ENCODE peak calls at places on chromosomes 3 and 15, in six cellular contexts. E, N, D, Z, C and B are unnamed samples.

GRCh38 chr15:58179741-58180381 is 41.7 kb downstream of the AQP9 start:
- DNase-seq in E (no peak), N (no peak), D (no peak), Z (no peak), C (peak; percentile 91), B (peak; percentile 87)

GRCh38 chr3:126685041-126685440 is 19.0 kb upstream of the CHCHD6 start:
- DNase-seq in E (no peak), N (no peak), D (no peak), Z (peak; percentile 34), C (no peak), B (no peak)

GRCh38 chr3:28901029-28901428 is 379.8 kb upstream of the RBMS3 start:
- DNase-seq in E (no peak), N (no peak), D (no peak), Z (no peak), C (no peak), B (peak; percentile 50)

GRCh38 chr3:30649572-30650310 is 43.3 kb downstream of the TGFBR2 start:
- DNase-seq in E (no peak), N (peak; percentile 74), D (no peak), Z (no peak), C (no peak), B (no peak)

GRCh38 chr3:140537075-140537474 is 140.8 kb upstream of the TRIM42 start:
- DNase-seq in E (no peak), N (no peak), D (no peak), Z (no peak), C (no peak), B (no peak)

GRCh38 chr3:40451551-40451950 is 5.6 kb upstream of the RPL14 start:
- DNase-seq in E (no peak), N (no peak), D (no peak), Z (no peak), C (no peak), B (peak; percentile 69)

GRCh38 chr3:150183619-150184425 is 213.1 kb upstream of the PFN2 start:
- DNase-seq in E (peak; percentile 47), N (peak; percentile 80), D (peak; percentile 80), Z (peak; percentile 89), C (peak; percentile 68), B (peak; percentile 70)

GRCh38 chr3:113295463-113295862 is 84.1 kb downstream of the BOC start:
- DNase-seq in E (no peak), N (no peak), D (no peak), Z (no peak), C (no peak), B (no peak)

GRCh38 chr3:126913524-126913923 is 69.4 kb upstream of the PLXNA1 start:
- DNase-seq in E (peak; percentile 44), N (no peak), D (no peak), Z (no peak), C (peak; percentile 53), B (peak; percentile 56)

GRCh38 chr3:129238945-129239705 is 10.3 kb upstream of the COPG1 start:
- DNase-seq in E (no peak), N (no peak), D (no peak), Z (no peak), C (peak; percentile 71), B (peak; percentile 72)

GRCh38 chr15:41926184-41927056 is 32.6 kb upstream of the SPTBN5 start:
- DNase-seq in E (no peak), N (no peak), D (no peak), Z (no peak), C (no peak), B (peak; percentile 45)

GRCh38 chr3:127929818-127930217 is 14.8 kb downstream of the KBTBD12 start:
- DNase-seq in E (no peak), N (no peak), D (no peak), Z (no peak), C (peak; percentile 8), B (peak; percentile 12)

GRCh38 chr15:42146551-42147430 is 9.6 kb downstream of the PLA2G4F start:
- DNase-seq in E (no peak), N (no peak), D (no peak), Z (no peak), C (no peak), B (no peak)

GRCh38 chr3:14148041-14148985 is 23.5 kb downstream of the TMEM43 start:
- DNase-seq in E (no peak), N (no peak), D (no peak), Z (peak; percentile 93), C (no peak), B (no peak)

GRCh38 chr3:126889276-126890201 is 93.4 kb upstream of the PLXNA1 start:
- DNase-seq in E (no peak), N (no peak), D (no peak), Z (no peak), C (no peak), B (no peak)

GRCh38 chr3:88301273-88302002 is 151.7 kb downstream of the C3orf38 start:
- DNase-seq in E (no peak), N (no peak), D (no peak), Z (no peak), C (no peak), B (peak; percentile 1)

GRCh38 chr3:134351421-134351820 is 22.8 kb downstream of the AMOTL2 start:
- DNase-seq in E (no peak), N (no peak), D (peak; percentile 14), Z (no peak), C (no peak), B (no peak)

GRCh38 chr3:122271246-122271898 is 53.7 kb upstream of the CSTA start:
- DNase-seq in E (no peak), N (no peak), D (no peak), Z (no peak), C (no peak), B (no peak)

GRCh38 chr15:89633585-89633984 is 21.7 kb downstream of the KIF7 start:
- DNase-seq in E (no peak), N (no peak), D (no peak), Z (peak; percentile 37), C (no peak), B (no peak)

GRCh38 chr15:87734571-87735373 is 521.8 kb downstream of the NTRK3 start:
- DNase-seq in E (no peak), N (no peak), D (no peak), Z (no peak), C (no peak), B (no peak)

GRCh38 chr15:87733005-87733404 is 523.5 kb downstream of the NTRK3 start:
- DNase-seq in E (no peak), N (peak; percentile 33), D (no peak), Z (no peak), C (no peak), B (no peak)

GRCh38 chr15:87735536-87735935 is 521.0 kb downstream of the NTRK3 start:
- DNase-seq in E (no peak), N (no peak), D (peak; percentile 59), Z (no peak), C (no peak), B (no peak)

GRCh38 chr15:87733522-87733921 is 523.0 kb downstream of the NTRK3 start:
- DNase-seq in E (no peak), N (no peak), D (no peak), Z (no peak), C (no peak), B (no peak)

DNA sequence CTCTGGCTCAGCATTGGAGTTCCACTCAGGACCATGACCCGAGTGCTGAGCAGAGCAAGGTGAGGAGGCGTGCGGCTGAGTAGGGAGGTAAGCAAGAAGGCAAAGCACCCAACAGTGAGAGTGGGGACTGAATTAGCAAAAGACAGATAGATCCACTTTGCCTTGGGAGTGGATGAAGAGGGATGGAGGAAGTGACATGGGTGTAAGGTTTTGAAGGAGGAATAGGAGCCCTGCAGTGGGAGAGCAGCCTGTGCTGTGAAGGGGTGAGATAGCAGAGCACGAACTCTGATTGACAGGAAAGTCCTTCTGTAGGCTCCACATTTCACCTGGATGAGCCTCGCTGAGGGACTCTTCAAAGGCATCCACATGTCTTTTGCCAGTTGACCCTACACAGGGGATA is 522.6 kb downstream of the NTRK3 start:
- DNase-seq in E (no peak), N (no peak), D (no peak), Z (no peak), C (no peak), B (no peak)
- H3K27me3 ChIP-seq in E (no peaks in the 10 kb centered on the region), N (no peaks in the 10 kb centered on the region), D (no peaks in the 10 kb centered on the region), Z (peaks cover 4% of the 10 kb centered on the region), C (no peaks in the 10 kb centered on the region), B (no peaks in the 10 kb centered on the region)

GRCh38 chr3:36763850-36764703 is at the start of gene DCLK3:
- DNase-seq in E (no peak), N (no peak), D (peak; percentile 66), Z (peak; percentile 77), C (no peak), B (no peak)

GRCh38 chr3:36765104-36765503 is 751 bp upstream of the DCLK3 start:
- DNase-seq in E (no peak), N (no peak), D (no peak), Z (no peak), C (no peak), B (no peak)

GRCh38 chr3:36763111-36763849 is 1.1 kb downstream of the DCLK3 start:
- DNase-seq in E (no peak), N (no peak), D (no peak), Z (peak; percentile 77), C (no peak), B (peak; percentile 3)

GRCh38 chr3:36769926-36770325 is 5.6 kb upstream of the DCLK3 start:
- DNase-seq in E (no peak), N (no peak), D (no peak), Z (peak; percentile 64), C (no peak), B (no peak)

GRCh38 chr3:36764704-36765038 is 318 bp upstream of the DCLK3 start:
- DNase-seq in E (no peak), N (no peak), D (no peak), Z (no peak), C (no peak), B (no peak)
- H3K27me3 ChIP-seq in E (no peaks in the 10 kb centered on the region), N (peaks cover 37% of the 10 kb centered on the region), D (peaks cover 48% of the 10 kb centered on the region), Z (peaks cover 23% of the 10 kb centered on the region), C (peaks cover 37% of the 10 kb centered on the region), B (peaks cover 25% of the 10 kb centered on the region)

DNA sequence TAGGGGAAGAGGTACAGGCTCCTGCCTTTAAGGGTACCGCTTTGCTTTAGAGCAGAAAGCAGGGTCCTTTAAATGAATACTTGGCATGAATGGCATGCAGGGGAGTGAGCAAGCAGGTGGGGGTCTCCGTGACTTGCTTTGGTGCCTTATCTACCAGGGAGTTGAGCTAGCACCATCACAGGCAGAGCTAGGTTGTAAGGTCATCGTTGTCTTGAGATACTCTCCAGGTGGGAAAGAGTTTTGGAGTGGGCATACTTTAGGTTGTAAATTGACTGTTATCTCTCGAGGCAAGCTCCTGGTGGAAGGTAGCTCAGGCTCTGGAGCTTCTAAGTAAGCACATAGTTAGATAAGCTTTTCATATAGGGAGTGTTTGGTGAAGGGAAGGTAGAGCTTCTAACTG is 5.6 kb downstream of the GASK1A start:
- DNase-seq in E (no peak), N (no peak), D (no peak), Z (peak; percentile 53), C (no peak), B (no peak)
- H3K27me3 ChIP-seq in E (peaks cover 6% of the 10 kb centered on the region), N (peaks cover 11% of the 10 kb centered on the region), D (peaks cover 25% of the 10 kb centered on the region), Z (peaks cover 12% of the 10 kb centered on the region), C (peaks cover 9% of the 10 kb centered on the region), B (peaks cover 17% of the 10 kb centered on the region)

DNA sequence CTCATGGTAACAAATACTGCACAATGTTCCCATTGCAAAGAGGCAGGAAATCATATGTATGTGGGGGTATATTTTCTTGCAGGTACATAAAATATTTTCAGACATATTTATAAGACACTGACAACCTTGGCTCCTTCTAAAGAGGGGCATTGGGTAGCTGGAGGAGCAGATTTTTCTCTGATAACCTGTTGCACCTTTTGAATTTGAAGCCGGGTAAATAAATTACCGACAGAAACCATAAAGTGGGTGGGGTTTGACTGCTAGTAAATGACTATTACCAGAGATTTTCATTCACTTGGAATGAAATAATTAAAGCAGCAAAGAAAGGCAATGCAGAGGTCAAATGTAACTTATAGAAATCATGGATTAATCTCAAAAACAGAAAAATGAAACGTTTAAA is 19.2 kb downstream of the LHFPL4 start:
- DNase-seq in E (no peak), N (no peak), D (no peak), Z (no peak), C (no peak), B (no peak)
- H3K27me3 ChIP-seq in E (no peaks in the 10 kb centered on the region), N (no peaks in the 10 kb centered on the region), D (no peaks in the 10 kb centered on the region), Z (no peaks in the 10 kb centered on the region), C (peaks cover 4% of the 10 kb centered on the region), B (peaks cover 2% of the 10 kb centered on the region)